ENCODE peak calls at places on chromosomes 1 and 21, in eight cellular contexts. S is PC-9, W is fibroblast of villous mesenchyme, D is fibroblast of pulmonary artery, Z is progenitor cell of endocrine pancreas, U is heart left ventricle, X is astrocyte of the spinal cord, Y is HFFc6. A is an unnamed sample.

GRCh38 chr1:87942165-87942564 is 613.5 kb downstream of the LMO4 start:
- DNase-seq in D (peak; percentile 71), U (no peak), S (no peak), X (no peak), Z (no peak), W (peak; percentile 20), Y (peak; percentile 36), A (no peak)

GRCh38 chr1:7644906-7645750 is 126.0 kb upstream of the VAMP3 start:
- DNase-seq in U (peak; percentile 80), S (no peak), W (no peak), Y (no peak), Z (no peak), D (no peak), X (no peak), A (no peak)

GRCh38 chr1:180785306-180785705 is 127.4 kb upstream of the KIAA1614 start:
- DNase-seq in Z (no peak), W (no peak), X (no peak), Y (no peak), S (no peak), D (no peak), U (no peak), A (no peak)

GRCh38 chr21:42423197-42423675 is 19.5 kb downstream of the UBASH3A start:
- DNase-seq in U (no peak), W (no peak), Y (no peak), D (no peak), S (no peak), X (no peak), Z (no peak), A (no peak)

GRCh38 chr1:156499703-156500577 is 635 bp downstream of the MEF2D start:
- DNase-seq in W (peak; percentile 68), U (peak; percentile 82), S (no peak), D (no peak), Y (no peak), X (peak; percentile 29), Z (peak; percentile 43), A (peak; percentile 49)

GRCh38 chr1:109902204-109902985 is 8.3 kb upstream of the CSF1 start:
- DNase-seq in W (no peak), X (no peak), D (no peak), Z (no peak), U (no peak), S (no peak), Y (no peak), A (no peak)

GRCh38 chr1:11960710-11961109 is 19.5 kb upstream of the MFN2 start:
- DNase-seq in D (no peak), S (no peak), X (no peak), U (no peak), Z (no peak), Y (no peak), W (no peak), A (no peak)

GRCh38 chr1:51331206-51332100 is 1.1 kb upstream of the TTC39A start:
- DNase-seq in S (peak; percentile 80), W (peak; percentile 63), Z (no peak), X (peak; percentile 36), Y (peak; percentile 60), U (no peak), D (peak; percentile 41), A (no peak)

GRCh38 chr1:57204942-57205787 is 218.7 kb downstream of the DAB1 start:
- DNase-seq in X (no peak), W (no peak), Y (no peak), U (no peak), D (no peak), S (no peak), Z (no peak), A (no peak)

GRCh38 chr1:16143566-16144324 is 12.1 kb downstream of the EPHA2 start:
- DNase-seq in U (no peak), W (no peak), D (no peak), Y (peak; percentile 74), Z (peak; percentile 49), S (peak; percentile 99), X (peak; percentile 41), A (no peak)

GRCh38 chr1:6244401-6245054 is 549 bp downstream of the HES3 start:
- DNase-seq in X (no peak), Z (no peak), S (no peak), U (no peak), D (no peak), W (no peak), Y (no peak), A (no peak)

GRCh38 chr1:58968360-58968952 is 184.6 kb upstream of the JUN start:
- DNase-seq in W (peak; percentile 63), S (no peak), D (peak; percentile 85), U (peak; percentile 84), Y (no peak), X (peak; percentile 55), Z (no peak), A (no peak)

GRCh38 chr1:160006312-160006940 is 25.4 kb downstream of the PIGM start:
- DNase-seq in U (peak; percentile 80), Z (peak; percentile 61), X (peak; percentile 65), W (peak; percentile 62), D (peak; percentile 73), Y (peak; percentile 66), S (peak; percentile 60), A (peak; percentile 62)

GRCh38 chr1:184019066-184019465 is 18.5 kb downstream of the COLGALT2 start:
- DNase-seq in W (no peak), X (no peak), D (no peak), U (no peak), S (no peak), Z (no peak), Y (no peak), A (no peak)

GRCh38 chr1:192766009-192766625 is 42.7 kb upstream of the RGS2 start:
- DNase-seq in S (peak; percentile 40), D (peak; percentile 31), Y (peak; percentile 50), X (no peak), W (peak; percentile 33), U (no peak), Z (no peak), A (no peak)

GRCh38 chr1:182930985-182931384 is 22.0 kb downstream of the SHCBP1L start:
- DNase-seq in W (no peak), Y (no peak), X (no peak), D (no peak), Z (no peak), S (no peak), U (no peak), A (no peak)

DNA sequence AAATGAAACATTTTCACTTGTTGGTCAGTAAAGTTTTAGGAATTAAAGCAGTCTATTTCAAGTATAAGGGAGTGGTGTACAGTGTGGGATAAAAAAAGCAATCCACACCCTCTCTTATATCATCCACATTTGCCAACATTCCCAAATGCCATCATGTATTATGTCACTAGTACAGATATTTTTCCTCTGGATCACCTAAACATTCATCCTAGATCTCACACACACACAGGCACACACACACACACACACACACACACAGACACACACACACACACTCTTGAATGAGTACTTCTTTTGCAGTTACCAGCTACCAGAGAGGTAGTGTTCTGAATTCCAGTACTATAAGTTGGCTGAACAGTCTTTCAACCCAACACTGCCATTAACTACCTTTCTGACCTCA is 1369.1 kb upstream of the ADGRL4 start:
- DNase-seq in Y (peak; percentile 1), Z (no peak), U (no peak), D (peak; percentile 61), S (no peak), W (peak; percentile 4), X (peak; percentile 61), A (no peak)
- TF ChIP-seq CTCF in Y (no peak), Z (no peak), U (no peak), D (no peak), S (no peak), W (no peak), X (no peak), A (no peak)

GRCh38 chr1:115448282-115449044 is 110.4 kb upstream of the NGF start:
- DNase-seq in Z (no peak), D (no peak), X (no peak), Y (no peak), U (no peak), W (no peak), S (no peak), A (no peak)

GRCh38 chr1:115445090-115445489 is 107.0 kb upstream of the NGF start:
- DNase-seq in X (no peak), Y (no peak), D (no peak), U (no peak), W (no peak), Z (no peak), S (no peak), A (no peak)

GRCh38 chr1:115450641-115451040 is 112.6 kb upstream of the NGF start:
- DNase-seq in Z (no peak), S (no peak), W (no peak), Y (no peak), U (no peak), D (peak; percentile 50), X (no peak), A (no peak)

GRCh38 chr1:115452600-115453329 is 114.7 kb upstream of the NGF start:
- DNase-seq in X (no peak), Y (peak; percentile 25), D (no peak), Z (no peak), W (no peak), S (no peak), U (no peak), A (no peak)

GRCh38 chr1:115447672-115448071 is 109.6 kb upstream of the NGF start:
- DNase-seq in U (no peak), S (peak; percentile 77), W (no peak), Z (no peak), D (no peak), Y (no peak), X (no peak), A (no peak)
- TF ChIP-seq CTCF in U (no peak), S (no peak), W (no peak), Z (no peak), D (no peak), Y (no peak), X (no peak), A (no peak)

GRCh38 chr1:25112400-25112799 is 119.9 kb downstream of the SYF2 start:
- DNase-seq in S (no peak), Y (no peak), X (no peak), Z (no peak), D (no peak), W (no peak), U (no peak), A (no peak)
- TF ChIP-seq CTCF in S (no peak), Y (no peak), X (no peak), Z (no peak), D (no peak), W (no peak), U (no peak), A (no peak)

GRCh38 chr1:222096476-222096772 is 354.5 kb upstream of the DUSP10 start:
- DNase-seq in S (no peak), D (no peak), U (no peak), Z (no peak), W (no peak), Y (no peak), X (no peak), A (no peak)
- TF ChIP-seq CTCF in S (peak; percentile 34), D (no peak), U (no peak), Z (no peak), W (no peak), Y (peak; percentile 62), X (no peak), A (peak; percentile 32)

DNA sequence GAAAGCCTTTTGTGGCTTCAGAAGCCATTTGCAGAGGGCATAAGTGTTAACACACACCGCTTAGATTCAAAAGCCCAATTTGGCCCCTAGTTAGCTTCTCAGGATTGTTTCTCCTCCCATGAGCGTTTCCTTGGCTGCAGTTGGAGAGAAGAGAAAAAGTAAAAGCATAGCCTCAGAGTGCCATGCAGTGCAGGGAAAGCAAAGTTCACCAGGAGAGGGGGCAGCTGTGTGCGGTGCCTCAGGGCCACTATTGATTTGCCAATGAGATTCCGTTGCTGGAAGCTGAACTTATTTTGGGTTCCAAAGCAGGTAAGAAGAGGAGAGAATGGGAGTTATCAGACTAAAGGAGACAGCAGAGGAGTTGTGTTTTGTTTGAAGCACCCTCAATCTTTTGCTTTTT is 102.4 kb downstream of the SELENOF start:
- DNase-seq in W (no peak), D (no peak), U (no peak), S (no peak), X (no peak), Y (no peak), Z (no peak), A (no peak)
- TF ChIP-seq CTCF in W (no peak), D (no peak), U (no peak), S (no peak), X (no peak), Y (no peak), Z (peak; percentile 48), A (no peak)

A was measured in neural crest cell.